ENCODE peak calls at places on chromosome 14, in ten cellular contexts. One of them, this sample, is unnamed.
A peak's percentile ranks its signal among the peaks of the same experiment; 100 is the strongest.

GRCh38 chr14:50040401-50040775 is 76.0 kb downstream of the VCPKMT start:
- DNase-seq in heart left ventricle: no peak
- DNase-seq in HS-27A: no peak
- DNase-seq in kidney tubule cell: peak; percentile 89
- DNase-seq in NB4: peak; percentile 81
- DNase-seq in aorta: no peak
- DNase-seq in MCF 10A: peak; percentile 81
- DNase-seq in WERI-Rb-1: no peak
- DNase-seq in Right ventricle myocardium inferior: no peak
- DNase-seq in stimulated activated CD4-positive, alpha-beta T cell treated with anti-CD3 and anti-CD28 coated beads, Interleukin-2, amount 100 ng/mL, for 48 hours: no peak
- DNase-seq in this sample: no peak

GRCh38 chr14:68104518-68104917 is 284.9 kb downstream of the RAD51B start:
- DNase-seq in kidney tubule cell: peak; percentile 96
- DNase-seq in aorta: no peak
- DNase-seq in Right ventricle myocardium inferior: no peak
- DNase-seq in NB4: no peak
- DNase-seq in HS-27A: no peak
- DNase-seq in heart left ventricle: no peak
- DNase-seq in WERI-Rb-1: no peak
- DNase-seq in stimulated activated CD4-positive, alpha-beta T cell treated with anti-CD3 and anti-CD28 coated beads, Interleukin-2, amount 100 ng/mL, for 48 hours: no peak
- DNase-seq in MCF 10A: no peak
- DNase-seq in this sample: no peak

GRCh38 chr14:34911209-34912150 is 36.3 kb upstream of the BAZ1A start:
- DNase-seq in aorta: no peak
- DNase-seq in kidney tubule cell: peak; percentile 46
- DNase-seq in HS-27A: peak; percentile 66
- DNase-seq in NB4: no peak
- DNase-seq in stimulated activated CD4-positive, alpha-beta T cell treated with anti-CD3 and anti-CD28 coated beads, Interleukin-2, amount 100 ng/mL, for 48 hours: no peak
- DNase-seq in heart left ventricle: no peak
- DNase-seq in Right ventricle myocardium inferior: no peak
- DNase-seq in MCF 10A: peak; percentile 10
- DNase-seq in WERI-Rb-1: no peak
- DNase-seq in this sample: no peak

GRCh38 chr14:104266643-104267575 is 128.5 kb downstream of the KIF26A start:
- DNase-seq in NB4: no peak
- DNase-seq in stimulated activated CD4-positive, alpha-beta T cell treated with anti-CD3 and anti-CD28 coated beads, Interleukin-2, amount 100 ng/mL, for 48 hours: no peak
- DNase-seq in heart left ventricle: no peak
- DNase-seq in HS-27A: no peak
- DNase-seq in MCF 10A: no peak
- DNase-seq in Right ventricle myocardium inferior: peak; percentile 61
- DNase-seq in WERI-Rb-1: no peak
- DNase-seq in kidney tubule cell: no peak
- DNase-seq in aorta: peak; percentile 52
- DNase-seq in this sample: peak; percentile 9

GRCh38 chr14:51333901-51334432 is 93.9 kb downstream of the TMX1 start:
- DNase-seq in HS-27A: no peak
- DNase-seq in MCF 10A: peak; percentile 16
- DNase-seq in WERI-Rb-1: no peak
- DNase-seq in heart left ventricle: peak; percentile 46
- DNase-seq in stimulated activated CD4-positive, alpha-beta T cell treated with anti-CD3 and anti-CD28 coated beads, Interleukin-2, amount 100 ng/mL, for 48 hours: no peak
- DNase-seq in aorta: no peak
- DNase-seq in NB4: no peak
- DNase-seq in Right ventricle myocardium inferior: no peak
- DNase-seq in kidney tubule cell: no peak
- DNase-seq in this sample: no peak

GRCh38 chr14:102826751-102827675 is 49.8 kb downstream of the TRAF3 start:
- DNase-seq in NB4: no peak
- DNase-seq in kidney tubule cell: no peak
- DNase-seq in Right ventricle myocardium inferior: no peak
- DNase-seq in heart left ventricle: no peak
- DNase-seq in stimulated activated CD4-positive, alpha-beta T cell treated with anti-CD3 and anti-CD28 coated beads, Interleukin-2, amount 100 ng/mL, for 48 hours: no peak
- DNase-seq in MCF 10A: no peak
- DNase-seq in HS-27A: no peak
- DNase-seq in WERI-Rb-1: no peak
- DNase-seq in aorta: no peak
- DNase-seq in this sample: no peak

GRCh38 chr14:97379091-97379531 is 581.9 kb downstream of the VRK1 start:
- DNase-seq in Right ventricle myocardium inferior: no peak
- DNase-seq in kidney tubule cell: no peak
- DNase-seq in heart left ventricle: no peak
- DNase-seq in aorta: no peak
- DNase-seq in HS-27A: no peak
- DNase-seq in stimulated activated CD4-positive, alpha-beta T cell treated with anti-CD3 and anti-CD28 coated beads, Interleukin-2, amount 100 ng/mL, for 48 hours: no peak
- DNase-seq in MCF 10A: no peak
- DNase-seq in WERI-Rb-1: no peak
- DNase-seq in NB4: peak; percentile 5
- DNase-seq in this sample: no peak

GRCh38 chr14:59406454-59407245 is 58.5 kb downstream of the GPR135 start:
- DNase-seq in heart left ventricle: no peak
- DNase-seq in HS-27A: no peak
- DNase-seq in stimulated activated CD4-positive, alpha-beta T cell treated with anti-CD3 and anti-CD28 coated beads, Interleukin-2, amount 100 ng/mL, for 48 hours: no peak
- DNase-seq in WERI-Rb-1: no peak
- DNase-seq in Right ventricle myocardium inferior: no peak
- DNase-seq in NB4: no peak
- DNase-seq in kidney tubule cell: no peak
- DNase-seq in aorta: no peak
- DNase-seq in MCF 10A: no peak
- DNase-seq in this sample: no peak

GRCh38 chr14:21528381-21529348 is 2.5 kb upstream of the SALL2 start:
- DNase-seq in stimulated activated CD4-positive, alpha-beta T cell treated with anti-CD3 and anti-CD28 coated beads, Interleukin-2, amount 100 ng/mL, for 48 hours: no peak
- DNase-seq in NB4: peak; percentile 24
- DNase-seq in heart left ventricle: no peak
- DNase-seq in HS-27A: no peak
- DNase-seq in aorta: no peak
- DNase-seq in Right ventricle myocardium inferior: no peak
- DNase-seq in MCF 10A: no peak
- DNase-seq in WERI-Rb-1: no peak
- DNase-seq in kidney tubule cell: no peak
- DNase-seq in this sample: no peak

GRCh38 chr14:73713206-73713803 is 879 bp downstream of the PNMA1 start:
- DNase-seq in aorta: no peak
- DNase-seq in stimulated activated CD4-positive, alpha-beta T cell treated with anti-CD3 and anti-CD28 coated beads, Interleukin-2, amount 100 ng/mL, for 48 hours: no peak
- DNase-seq in kidney tubule cell: no peak
- DNase-seq in HS-27A: no peak
- DNase-seq in Right ventricle myocardium inferior: no peak
- DNase-seq in heart left ventricle: no peak
- DNase-seq in NB4: no peak
- DNase-seq in MCF 10A: no peak
- DNase-seq in WERI-Rb-1: no peak
- DNase-seq in this sample: peak; percentile 63

GRCh38 chr14:105212541-105213305 is 31.6 kb upstream of the NUDT14 start:
- DNase-seq in heart left ventricle: no peak
- DNase-seq in WERI-Rb-1: peak; percentile 72
- DNase-seq in HS-27A: no peak
- DNase-seq in stimulated activated CD4-positive, alpha-beta T cell treated with anti-CD3 and anti-CD28 coated beads, Interleukin-2, amount 100 ng/mL, for 48 hours: no peak
- DNase-seq in NB4: no peak
- DNase-seq in MCF 10A: no peak
- DNase-seq in kidney tubule cell: no peak
- DNase-seq in aorta: no peak
- DNase-seq in Right ventricle myocardium inferior: no peak
- DNase-seq in this sample: peak; percentile 56

GRCh38 chr14:69997849-69998248 is 118.6 kb downstream of the SMOC1 start:
- DNase-seq in stimulated activated CD4-positive, alpha-beta T cell treated with anti-CD3 and anti-CD28 coated beads, Interleukin-2, amount 100 ng/mL, for 48 hours: no peak
- DNase-seq in NB4: no peak
- DNase-seq in HS-27A: no peak
- DNase-seq in WERI-Rb-1: no peak
- DNase-seq in kidney tubule cell: peak; percentile 87
- DNase-seq in aorta: no peak
- DNase-seq in heart left ventricle: no peak
- DNase-seq in MCF 10A: peak; percentile 98
- DNase-seq in Right ventricle myocardium inferior: no peak
- DNase-seq in this sample: no peak

GRCh38 chr14:101470266-101470665 is 91.0 kb upstream of the DIO3 start:
- DNase-seq in stimulated activated CD4-positive, alpha-beta T cell treated with anti-CD3 and anti-CD28 coated beads, Interleukin-2, amount 100 ng/mL, for 48 hours: no peak
- DNase-seq in NB4: no peak
- DNase-seq in aorta: peak; percentile 58
- DNase-seq in kidney tubule cell: no peak
- DNase-seq in HS-27A: no peak
- DNase-seq in Right ventricle myocardium inferior: no peak
- DNase-seq in MCF 10A: no peak
- DNase-seq in WERI-Rb-1: no peak
- DNase-seq in heart left ventricle: no peak
- DNase-seq in this sample: no peak

GRCh38 chr14:74648643-74649042 is 36.6 kb upstream of the LTBP2 start:
- DNase-seq in heart left ventricle: no peak
- DNase-seq in WERI-Rb-1: no peak
- DNase-seq in Right ventricle myocardium inferior: no peak
- DNase-seq in HS-27A: no peak
- DNase-seq in NB4: no peak
- DNase-seq in kidney tubule cell: no peak
- DNase-seq in stimulated activated CD4-positive, alpha-beta T cell treated with anti-CD3 and anti-CD28 coated beads, Interleukin-2, amount 100 ng/mL, for 48 hours: no peak
- DNase-seq in MCF 10A: no peak
- DNase-seq in aorta: no peak
- DNase-seq in this sample: no peak

GRCh38 chr14:61179061-61179675 is 102.0 kb downstream of the TMEM30B start:
- DNase-seq in WERI-Rb-1: no peak
- DNase-seq in MCF 10A: no peak
- DNase-seq in NB4: no peak
- DNase-seq in HS-27A: peak; percentile 84
- DNase-seq in Right ventricle myocardium inferior: no peak
- DNase-seq in aorta: no peak
- DNase-seq in kidney tubule cell: peak; percentile 92
- DNase-seq in stimulated activated CD4-positive, alpha-beta T cell treated with anti-CD3 and anti-CD28 coated beads, Interleukin-2, amount 100 ng/mL, for 48 hours: no peak
- DNase-seq in heart left ventricle: no peak
- DNase-seq in this sample: no peak

GRCh38 chr14:92647499-92648279 is 100.7 kb downstream of the LGMN start:
- DNase-seq in heart left ventricle: no peak
- DNase-seq in HS-27A: peak; percentile 45
- DNase-seq in NB4: peak; percentile 78
- DNase-seq in WERI-Rb-1: no peak
- DNase-seq in MCF 10A: no peak
- DNase-seq in stimulated activated CD4-positive, alpha-beta T cell treated with anti-CD3 and anti-CD28 coated beads, Interleukin-2, amount 100 ng/mL, for 48 hours: no peak
- DNase-seq in aorta: no peak
- DNase-seq in Right ventricle myocardium inferior: no peak
- DNase-seq in kidney tubule cell: no peak
- DNase-seq in this sample: no peak

GRCh38 chr14:63243646-63244045 is 39.4 kb downstream of the RHOJ start:
- DNase-seq in aorta: no peak
- DNase-seq in WERI-Rb-1: no peak
- DNase-seq in heart left ventricle: no peak
- DNase-seq in NB4: no peak
- DNase-seq in stimulated activated CD4-positive, alpha-beta T cell treated with anti-CD3 and anti-CD28 coated beads, Interleukin-2, amount 100 ng/mL, for 48 hours: no peak
- DNase-seq in HS-27A: no peak
- DNase-seq in Right ventricle myocardium inferior: no peak
- DNase-seq in kidney tubule cell: no peak
- DNase-seq in MCF 10A: no peak
- DNase-seq in this sample: no peak

GRCh38 chr14:56359245-56359644 is 220.4 kb upstream of the TMEM260 start:
- DNase-seq in MCF 10A: no peak
- DNase-seq in HS-27A: no peak
- DNase-seq in WERI-Rb-1: no peak
- DNase-seq in stimulated activated CD4-positive, alpha-beta T cell treated with anti-CD3 and anti-CD28 coated beads, Interleukin-2, amount 100 ng/mL, for 48 hours: no peak
- DNase-seq in NB4: no peak
- DNase-seq in Right ventricle myocardium inferior: no peak
- DNase-seq in heart left ventricle: no peak
- DNase-seq in kidney tubule cell: no peak
- DNase-seq in aorta: no peak
- DNase-seq in this sample: no peak

GRCh38 chr14:79915411-79915810 is 295.9 kb downstream of the DIO2 start:
- DNase-seq in MCF 10A: no peak
- DNase-seq in stimulated activated CD4-positive, alpha-beta T cell treated with anti-CD3 and anti-CD28 coated beads, Interleukin-2, amount 100 ng/mL, for 48 hours: no peak
- DNase-seq in WERI-Rb-1: no peak
- DNase-seq in kidney tubule cell: no peak
- DNase-seq in HS-27A: no peak
- DNase-seq in NB4: no peak
- DNase-seq in Right ventricle myocardium inferior: no peak
- DNase-seq in aorta: no peak
- DNase-seq in heart left ventricle: no peak
- DNase-seq in this sample: no peak

GRCh38 chr14:68935761-68936209 is 43.3 kb downstream of the ACTN1 start:
- DNase-seq in kidney tubule cell: peak; percentile 70
- DNase-seq in WERI-Rb-1: peak; percentile 39
- DNase-seq in heart left ventricle: peak; percentile 80
- DNase-seq in Right ventricle myocardium inferior: no peak
- DNase-seq in stimulated activated CD4-positive, alpha-beta T cell treated with anti-CD3 and anti-CD28 coated beads, Interleukin-2, amount 100 ng/mL, for 48 hours: no peak
- DNase-seq in MCF 10A: no peak
- DNase-seq in NB4: no peak
- DNase-seq in HS-27A: no peak
- DNase-seq in aorta: no peak
- DNase-seq in this sample: no peak

GRCh38 chr14:96629082-96629481 is 126.9 kb downstream of the PAPOLA start:
- DNase-seq in aorta: peak; percentile 22
- DNase-seq in NB4: no peak
- DNase-seq in stimulated activated CD4-positive, alpha-beta T cell treated with anti-CD3 and anti-CD28 coated beads, Interleukin-2, amount 100 ng/mL, for 48 hours: no peak
- DNase-seq in MCF 10A: no peak
- DNase-seq in kidney tubule cell: no peak
- DNase-seq in heart left ventricle: no peak
- DNase-seq in Right ventricle myocardium inferior: no peak
- DNase-seq in HS-27A: no peak
- DNase-seq in WERI-Rb-1: no peak
- DNase-seq in this sample: no peak

This sample was measured in glutamatergic neuron.